ENCODE peak calls at places on chromosome 3, in eight cellular contexts. L, P, E, T, O, R, U and Q are unnamed samples.

GRCh38 chr3:136250862-136251460 is 821 bp downstream of the PCCB start:
- DNase-seq in L (peak; percentile 47), P (peak; percentile 73), E (peak; percentile 16), T (peak; percentile 91), O (peak; percentile 64), R (peak; percentile 61), U (peak; percentile 72), Q (peak; percentile 87)

GRCh38 chr3:176994876-176995781 is 202.2 kb downstream of the TBL1XR1 start:
- DNase-seq in L (no peak), P (no peak), E (no peak), T (no peak), O (no peak), R (no peak), U (no peak), Q (no peak)

GRCh38 chr3:123138819-123139517 is 62.8 kb upstream of the SEC22A start:
- DNase-seq in L (no peak), P (no peak), E (no peak), T (no peak), O (no peak), R (no peak), U (no peak), Q (peak; percentile 65)

GRCh38 chr3:190514163-190515153 is 573 bp downstream of the IL1RAP start:
- DNase-seq in L (peak; percentile 60), P (peak; percentile 39), E (no peak), T (peak; percentile 70), O (peak; percentile 62), R (peak; percentile 58), U (peak; percentile 76), Q (peak; percentile 87)

GRCh38 chr3:196093271-196094111 is 11.6 kb upstream of the TFRC start:
- DNase-seq in L (peak; percentile 28), P (no peak), E (no peak), T (no peak), O (peak; percentile 65), R (peak; percentile 27), U (no peak), Q (peak; percentile 61)

GRCh38 chr3:146653978-146654377 is 48.8 kb upstream of the PLSCR5 start:
- DNase-seq in L (no peak), P (no peak), E (no peak), T (no peak), O (no peak), R (no peak), U (no peak), Q (no peak)

GRCh38 chr3:185537369-185537970 is 14.9 kb downstream of the LIPH start:
- DNase-seq in L (peak; percentile 80), P (no peak), E (peak; percentile 97), T (no peak), O (peak; percentile 19), R (peak; percentile 70), U (peak; percentile 63), Q (peak; percentile 14)

GRCh38 chr3:20905210-20905805 is 719.3 kb upstream of the SGO1 start:
- DNase-seq in L (no peak), P (no peak), E (no peak), T (no peak), O (no peak), R (no peak), U (no peak), Q (no peak)

GRCh38 chr3:126245811-126246727 is 65.7 kb upstream of the ALDH1L1 start:
- DNase-seq in L (peak; percentile 65), P (peak; percentile 51), E (no peak), T (peak; percentile 88), O (peak; percentile 80), R (peak; percentile 74), U (no peak), Q (peak; percentile 60)

GRCh38 chr3:107962946-107963345 is 127.9 kb downstream of the CD47 start:
- DNase-seq in L (peak; percentile 36), P (no peak), E (no peak), T (no peak), O (peak; percentile 17), R (no peak), U (no peak), Q (no peak)

GRCh38 chr3:72055436-72055835 is 270.5 kb upstream of the PROK2 start:
- DNase-seq in L (no peak), P (no peak), E (no peak), T (no peak), O (no peak), R (no peak), U (no peak), Q (no peak)

GRCh38 chr3:189260556-189261493 is 89.1 kb downstream of the TPRG1 start:
- DNase-seq in L (no peak), P (no peak), E (no peak), T (no peak), O (no peak), R (peak; percentile 51), U (no peak), Q (no peak)

GRCh38 chr3:61684386-61684785 is 123.0 kb downstream of the PTPRG start:
- DNase-seq in L (no peak), P (no peak), E (no peak), T (no peak), O (no peak), R (no peak), U (no peak), Q (no peak)

GRCh38 chr3:19396726-19397125 is 248.4 kb downstream of the KCNH8 start:
- DNase-seq in L (no peak), P (no peak), E (no peak), T (no peak), O (no peak), R (no peak), U (no peak), Q (no peak)

GRCh38 chr3:15319575-15319974 is 12.8 kb downstream of the SH3BP5 start:
- DNase-seq in L (peak; percentile 46), P (no peak), E (no peak), T (peak; percentile 88), O (peak; percentile 59), R (peak; percentile 80), U (peak; percentile 67), Q (no peak)

GRCh38 chr3:127674099-127674792 is 1.5 kb downstream of the ABTB1 start:
- DNase-seq in L (no peak), P (no peak), E (no peak), T (peak; percentile 49), O (no peak), R (peak; percentile 12), U (no peak), Q (peak; percentile 78)

GRCh38 chr3:48238506-48239085 is 2.3 kb upstream of the ZNF589 start:
- DNase-seq in L (no peak), P (no peak), E (no peak), T (no peak), O (no peak), R (no peak), U (no peak), Q (no peak)

DNA sequence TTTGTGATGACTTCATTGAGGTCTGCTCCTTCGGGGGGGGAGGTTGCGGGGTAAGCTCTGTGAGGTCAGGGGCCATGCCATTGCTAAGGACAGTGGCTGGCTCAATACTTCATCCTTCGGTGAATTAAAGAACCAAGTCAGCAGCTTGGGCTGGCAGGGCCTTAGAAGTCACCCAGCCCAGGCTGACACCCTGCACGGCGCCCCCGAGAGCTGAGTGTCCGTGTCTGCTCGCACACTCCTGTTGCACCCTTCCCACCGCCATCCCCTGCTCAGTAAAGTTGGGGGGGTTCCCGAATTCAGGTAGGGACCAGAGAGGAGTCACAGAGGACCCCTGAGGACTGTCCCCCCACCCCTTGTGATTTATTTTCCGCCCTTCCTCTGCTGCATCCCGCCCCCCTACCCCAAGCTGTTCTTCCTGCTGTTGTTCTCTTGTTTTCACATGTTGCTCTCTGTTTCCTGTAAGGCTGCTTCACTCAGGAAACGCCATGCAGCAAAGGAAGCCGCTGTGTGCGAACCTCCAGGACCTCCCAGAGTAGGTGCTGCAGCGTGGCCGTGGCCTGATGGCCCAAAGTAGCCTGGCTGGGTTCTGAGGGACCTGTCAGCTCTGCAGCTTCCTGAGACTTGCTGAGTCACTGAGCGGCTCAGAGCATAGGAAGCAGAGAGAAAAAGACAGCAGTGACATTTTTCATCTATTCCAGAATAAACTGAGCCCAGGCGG is 14.4 kb downstream of the EFCC1 start:
- DNase-seq in L (no peak), P (no peak), E (no peak), T (peak; percentile 82), O (no peak), R (no peak), U (peak; percentile 61), Q (peak; percentile 91)
- H3K27ac ChIP-seq in L (no peak overlapping the region), P (no peak overlapping the region), E (no peak overlapping the region), T (peak overlapping the region; percentile 60), O (no peak overlapping the region), R (no peak overlapping the region), U (peak overlapping the region; percentile 84), Q (peak overlapping the region; percentile 88)

DNA sequence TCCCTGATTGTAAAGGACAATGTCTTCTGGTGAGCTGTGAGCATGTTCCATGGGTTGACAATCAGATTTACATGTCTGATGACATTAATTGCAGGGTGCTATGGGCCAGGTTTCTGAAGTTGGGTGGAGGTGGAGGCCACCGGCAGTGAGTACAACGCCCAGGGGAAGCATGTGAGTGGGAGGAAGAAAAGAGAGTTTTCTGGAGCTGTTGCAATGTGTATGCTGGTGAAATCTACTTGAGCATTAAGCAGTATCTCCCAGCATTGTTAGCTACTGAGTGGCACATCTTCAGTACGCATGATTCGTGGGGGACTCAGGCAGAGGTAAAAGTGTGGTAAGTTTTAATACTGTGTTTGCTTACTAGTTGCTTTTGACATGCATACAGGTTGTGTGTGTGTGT is 26.6 kb downstream of the TMEM45A start:
- DNase-seq in L (peak; percentile 30), P (no peak), E (no peak), T (no peak), O (no peak), R (no peak), U (no peak), Q (no peak)
- H3K27ac ChIP-seq in L (no peak overlapping the region), P (no peak overlapping the region), E (no peak overlapping the region), T (no peak overlapping the region), O (no peak overlapping the region), R (no peak overlapping the region), U (no peak overlapping the region), Q (no peak overlapping the region)

GRCh38 chr3:29940759-29941319 is 660.0 kb downstream of the RBMS3 start:
- DNase-seq in L (no peak), P (no peak), E (no peak), T (no peak), O (no peak), R (no peak), U (no peak), Q (no peak)
- H3K27ac ChIP-seq in L (no peak overlapping the region), P (no peak overlapping the region), E (no peak overlapping the region), T (no peak overlapping the region), O (no peak overlapping the region), R (no peak overlapping the region), U (no peak overlapping the region), Q (no peak overlapping the region)

GRCh38 chr3:124246366-124246765 is 254.4 kb upstream of the ROPN1 start:
- DNase-seq in L (peak; percentile 31), P (no peak), E (no peak), T (no peak), O (peak; percentile 16), R (no peak), U (no peak), Q (no peak)

GRCh38 chr3:124246949-124247348 is 255.0 kb upstream of the ROPN1 start:
- DNase-seq in L (peak; percentile 25), P (no peak), E (no peak), T (no peak), O (peak; percentile 31), R (no peak), U (no peak), Q (no peak)

GRCh38 chr3:124248471-124249028 is 256.6 kb upstream of the ROPN1 start:
- DNase-seq in L (peak; percentile 91), P (peak; percentile 29), E (no peak), T (peak; percentile 91), O (peak; percentile 89), R (peak; percentile 57), U (no peak), Q (peak; percentile 78)

DNA sequence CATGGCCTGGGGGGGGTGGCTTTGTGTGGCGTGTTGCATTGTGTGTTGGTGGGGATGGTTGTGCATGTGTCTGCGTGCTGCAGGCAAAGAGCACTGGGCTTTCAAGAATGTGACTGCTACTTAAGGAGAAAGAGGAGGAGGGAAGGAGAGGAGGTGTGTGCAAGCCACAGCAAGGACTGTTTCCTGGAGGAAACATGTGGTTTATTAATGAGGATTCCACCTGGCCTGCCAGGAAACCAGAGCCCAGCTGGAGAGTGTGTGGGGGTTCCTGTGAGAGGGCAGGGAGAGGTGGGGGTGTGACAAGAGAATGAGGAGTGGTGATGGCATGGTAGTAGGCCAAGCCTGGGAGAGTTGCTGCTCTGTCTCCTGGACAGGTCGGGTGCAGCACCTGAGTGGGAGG is 258.1 kb upstream of the ROPN1 start:
- DNase-seq in L (no peak), P (no peak), E (no peak), T (no peak), O (no peak), R (no peak), U (no peak), Q (no peak)
- H3K27ac ChIP-seq in L (no peak overlapping the region), P (no peak overlapping the region), E (no peak overlapping the region), T (peak overlapping the region; percentile 27), O (no peak overlapping the region), R (peak overlapping the region; percentile 91), U (peak overlapping the region; percentile 74), Q (no peak overlapping the region)